ENCODE peak calls at places on chromosomes 4 and X, in eight cellular contexts. W, Q, L, M, S, Y, B and J are unnamed samples.

GRCh38 chr4:188987011-188987410 is 847.8 kb downstream of the TRIML1 start:
- DNase-seq in W (no peak), Q (no peak), L (no peak), M (no peak), S (no peak), Y (no peak), B (no peak), J (no peak)

GRCh38 chr4:137896221-137896737 is 345.9 kb downstream of the SLC7A11 start:
- DNase-seq in W (no peak), Q (no peak), L (no peak), M (no peak), S (no peak), Y (no peak), B (no peak), J (no peak)

GRCh38 chr4:185713272-185713671 is 98.7 kb downstream of the SORBS2 start:
- DNase-seq in W (no peak), Q (no peak), L (no peak), M (no peak), S (no peak), Y (no peak), B (no peak), J (no peak)

GRCh38 chr4:80365928-80366327 is 30.4 kb downstream of the CFAP299 start:
- DNase-seq in W (no peak), Q (peak; percentile 57), L (no peak), M (peak; percentile 60), S (no peak), Y (no peak), B (peak; percentile 77), J (no peak)

GRCh38 chr4:111066887-111067286 is 444.0 kb upstream of the PITX2 start:
- DNase-seq in W (no peak), Q (no peak), L (no peak), M (no peak), S (no peak), Y (no peak), B (peak; percentile 42), J (no peak)

GRCh38 chrX:129769467-129770154 is 10.1 kb upstream of the SASH3 start:
- DNase-seq in W (no peak), Q (peak; percentile 73), L (no peak), M (peak; percentile 53), S (no peak), Y (no peak), B (no peak), J (no peak)

GRCh38 chr4:26085581-26085980 is 171.6 kb downstream of the SMIM20 start:
- DNase-seq in W (no peak), Q (no peak), L (no peak), M (no peak), S (no peak), Y (no peak), B (no peak), J (no peak)

GRCh38 chrX:44828008-44828605 is 15.7 kb upstream of the DUSP21 start:
- DNase-seq in W (no peak), Q (no peak), L (peak; percentile 18), M (no peak), S (no peak), Y (no peak), B (peak; percentile 78), J (no peak)

GRCh38 chr4:78602334-78602733 is 50.8 kb downstream of the ANXA3 start:
- DNase-seq in W (peak; percentile 21), Q (no peak), L (no peak), M (no peak), S (no peak), Y (no peak), B (no peak), J (no peak)

GRCh38 chr4:145625677-145626622 is 6.8 kb downstream of the MMAA start:
- DNase-seq in W (no peak), Q (no peak), L (no peak), M (no peak), S (no peak), Y (no peak), B (no peak), J (no peak)

GRCh38 chr4:55807556-55807955 is 12.0 kb upstream of the EXOC1L start:
- DNase-seq in W (no peak), Q (no peak), L (no peak), M (no peak), S (no peak), Y (no peak), B (no peak), J (no peak)

GRCh38 chrX:154734101-154734781 is 16.6 kb downstream of the GAB3 start:
- DNase-seq in W (peak; percentile 17), Q (peak; percentile 49), L (no peak), M (peak; percentile 19), S (no peak), Y (no peak), B (peak; percentile 64), J (no peak)

GRCh38 chr4:56127698-56128097 is 179.0 kb downstream of the CEP135 start:
- DNase-seq in W (no peak), Q (no peak), L (peak; percentile 64), M (no peak), S (no peak), Y (no peak), B (no peak), J (no peak)

GRCh38 chr4:89835413-89835812 is 1.5 kb downstream of the SNCA start:
- DNase-seq in W (no peak), Q (no peak), L (no peak), M (no peak), S (no peak), Y (no peak), B (no peak), J (no peak)
- TF ChIP-seq CTCF in W (no peak), Q (no peak), L (no peak), M (no peak), S (no peak), Y (no peak), B (no peak), J (no peak)

GRCh38 chr4:177228599-177228998 is 81.1 kb upstream of the NEIL3 start:
- DNase-seq in W (no peak), Q (no peak), L (no peak), M (no peak), S (no peak), Y (no peak), B (no peak), J (no peak)

GRCh38 chr4:177225605-177226004 is 84.1 kb upstream of the NEIL3 start:
- DNase-seq in W (no peak), Q (no peak), L (no peak), M (no peak), S (no peak), Y (no peak), B (no peak), J (no peak)

GRCh38 chr4:177227636-177228035 is 82.0 kb upstream of the NEIL3 start:
- DNase-seq in W (no peak), Q (no peak), L (no peak), M (no peak), S (no peak), Y (no peak), B (no peak), J (no peak)

GRCh38 chr4:177235026-177235425 is 74.6 kb upstream of the NEIL3 start:
- DNase-seq in W (no peak), Q (no peak), L (no peak), M (no peak), S (no peak), Y (no peak), B (peak; percentile 48), J (no peak)

DNA sequence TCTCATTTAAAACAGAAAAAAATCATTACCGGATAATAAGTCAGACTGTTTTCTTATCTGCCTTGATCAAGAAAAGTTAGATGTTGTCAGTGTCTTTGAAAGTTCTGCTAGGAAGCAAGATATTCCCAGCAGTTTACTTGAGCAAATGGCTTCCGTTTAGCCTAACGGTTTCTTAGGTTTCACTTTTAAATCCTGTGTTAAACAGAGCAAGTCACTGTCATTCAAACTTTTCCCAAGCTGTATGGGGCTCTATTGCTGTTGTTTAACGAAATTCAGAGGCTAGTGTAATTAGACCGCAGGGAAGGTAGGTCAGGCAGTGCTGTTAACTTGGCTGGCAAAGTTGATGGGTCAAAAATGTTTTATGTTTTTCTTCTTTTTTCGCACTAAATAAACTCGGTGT is 80.3 kb upstream of the NEIL3 start:
- DNase-seq in W (no peak), Q (no peak), L (no peak), M (no peak), S (no peak), Y (no peak), B (peak; percentile 44), J (no peak)
- TF ChIP-seq CTCF in W (no peak), Q (no peak), L (no peak), M (no peak), S (no peak), Y (no peak), B (no peak), J (no peak)

DNA sequence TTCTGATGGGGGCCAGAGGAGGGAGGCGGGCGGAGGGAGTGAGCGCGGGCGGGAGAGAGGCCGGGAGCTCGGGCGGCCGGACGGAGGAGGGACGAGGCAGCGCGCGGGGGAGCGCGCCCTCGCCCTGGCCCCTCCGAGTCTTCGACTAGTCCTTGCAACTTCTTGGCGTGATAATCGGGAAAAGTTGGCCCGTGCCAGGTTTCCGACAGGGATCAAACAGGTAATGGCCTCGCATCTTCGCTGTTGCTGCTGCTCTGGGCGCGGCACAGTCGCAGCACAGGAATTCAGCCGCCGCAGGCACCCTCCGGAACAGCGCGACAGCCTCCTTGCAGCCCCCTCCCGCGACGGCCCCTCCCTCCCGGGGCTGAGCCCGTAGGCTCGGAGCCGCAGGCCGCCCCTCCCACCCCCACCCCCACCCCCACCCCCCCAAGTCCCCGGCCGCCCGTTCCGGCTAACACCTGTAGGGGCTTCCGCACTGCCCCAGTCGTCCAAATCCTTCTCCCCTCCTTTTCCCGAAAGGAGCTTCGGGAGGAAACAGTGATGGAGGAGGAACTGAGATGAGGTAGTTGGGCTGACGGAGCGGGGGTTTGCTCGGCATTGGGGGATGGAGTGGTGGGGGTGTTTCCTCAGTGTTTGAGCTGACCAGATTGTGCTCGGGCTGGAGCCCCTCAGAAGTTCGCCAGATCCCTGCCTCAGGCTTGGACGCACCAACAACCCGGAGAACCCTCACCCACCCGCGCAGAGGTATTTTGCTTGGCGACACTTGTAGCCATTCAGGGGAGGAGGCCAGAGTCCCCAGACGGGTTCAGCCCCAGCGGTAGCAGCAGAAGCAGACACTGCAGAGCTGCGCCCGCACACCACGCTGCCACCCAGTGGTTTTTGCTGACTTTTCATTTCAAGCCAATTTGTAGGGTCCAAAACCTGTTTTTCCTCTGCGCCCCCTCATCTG is at the start of gene FGF13:
- DNase-seq in W (peak; percentile 6), Q (no peak), L (peak; percentile 8), M (peak; percentile 7), S (peak; percentile 22), Y (peak; percentile 75), B (peak; percentile 4), J (no peak)
- TF ChIP-seq CTCF in W (peak; percentile 29), Q (no peak), L (no peak), M (no peak), S (no peak), Y (peak; percentile 39), B (peak; percentile 27), J (no peak)

GRCh38 chr4:30535255-30535654 is 184.9 kb upstream of the PCDH7 start:
- DNase-seq in W (no peak), Q (no peak), L (no peak), M (no peak), S (no peak), Y (no peak), B (no peak), J (no peak)
- TF ChIP-seq CTCF in W (no peak), Q (no peak), L (no peak), M (no peak), S (no peak), Y (no peak), B (no peak), J (no peak)

GRCh38 chr4:38757945-38758344 is 24.8 kb downstream of the TLR10 start:
- DNase-seq in W (no peak), Q (no peak), L (no peak), M (peak; percentile 26), S (no peak), Y (no peak), B (no peak), J (no peak)
- TF ChIP-seq CTCF in W (peak; percentile 17), Q (no peak), L (peak; percentile 38), M (no peak), S (peak; percentile 15), Y (peak; percentile 44), B (peak; percentile 32), J (no peak)

GRCh38 chr4:120286813-120287212 is 220.2 kb upstream of the MAD2L1 start:
- DNase-seq in W (no peak), Q (no peak), L (no peak), M (no peak), S (no peak), Y (no peak), B (no peak), J (no peak)
- TF ChIP-seq CTCF in W (no peak), Q (no peak), L (peak; percentile 32), M (no peak), S (peak; percentile 30), Y (peak; percentile 50), B (no peak), J (no peak)